ENCODE peak calls at places on chromosomes 7 and 10, in five cellular contexts. X is mesothelial cell of epicardium, U is Caco-2, T is type B pancreatic cell, N is osteocyte. W is an unnamed sample.

GRCh38 chr7:50411333-50412028 is 38.7 kb downstream of the FIGNL1 start:
- DNase-seq in X (no peak), U (no peak), T (no peak), N (no peak), W (no peak)

GRCh38 chr7:149245244-149245643 is 5.8 kb downstream of the ZNF212 start:
- DNase-seq in X (no peak), U (no peak), T (no peak), N (no peak), W (no peak)

GRCh38 chr10:126090911-126091728 is 194.8 kb downstream of the FANK1 start:
- DNase-seq in X (no peak), U (no peak), T (no peak), N (no peak), W (no peak)

GRCh38 chr10:119263966-119264621 is 56.7 kb downstream of the GRK5 start:
- DNase-seq in X (no peak), U (no peak), T (no peak), N (no peak), W (no peak)

GRCh38 chr7:79434098-79434497 is 19.4 kb downstream of the MAGI2 start:
- DNase-seq in X (no peak), U (no peak), T (no peak), N (no peak), W (no peak)

GRCh38 chr7:76069238-76069638 is 21.3 kb downstream of the MDH2 start:
- DNase-seq in X (no peak), U (peak; percentile 55), T (no peak), N (no peak), W (no peak)

GRCh38 chr7:33778195-33778594 is 127.1 kb upstream of the BMPER start:
- DNase-seq in X (no peak), U (no peak), T (no peak), N (no peak), W (no peak)

GRCh38 chr10:55491712-55492111 is 690.7 kb upstream of the PCDH15 start:
- DNase-seq in X (no peak), U (no peak), T (no peak), N (no peak), W (no peak)

GRCh38 chr10:30093303-30093967 is 34.0 kb upstream of the JCAD start:
- DNase-seq in X (no peak), U (no peak), T (no peak), N (no peak), W (no peak)

GRCh38 chr10:2222631-2223030 is 485.3 kb upstream of the ADARB2 start:
- DNase-seq in X (no peak), U (no peak), T (no peak), N (no peak), W (no peak)

GRCh38 chr7:45400680-45401079 is 173.5 kb upstream of the ADCY1 start:
- DNase-seq in X (no peak), U (no peak), T (no peak), N (no peak), W (no peak)

GRCh38 chr10:106780593-106781088 is 383.9 kb downstream of the SORCS1 start:
- DNase-seq in X (no peak), U (no peak), T (no peak), N (no peak), W (no peak)

GRCh38 chr7:138455609-138456008 is 4.5 kb upstream of the TRIM24 start:
- DNase-seq in X (no peak), U (peak; percentile 84), T (no peak), N (no peak), W (no peak)

GRCh38 chr10:94439275-94439861 is 37.0 kb downstream of the TBC1D12 start:
- DNase-seq in X (no peak), U (no peak), T (no peak), N (no peak), W (no peak)
- TF ChIP-seq CTCF in X (no peak), U (no peak), T (no peak), N (peak; percentile 39), W (no peak)

DNA sequence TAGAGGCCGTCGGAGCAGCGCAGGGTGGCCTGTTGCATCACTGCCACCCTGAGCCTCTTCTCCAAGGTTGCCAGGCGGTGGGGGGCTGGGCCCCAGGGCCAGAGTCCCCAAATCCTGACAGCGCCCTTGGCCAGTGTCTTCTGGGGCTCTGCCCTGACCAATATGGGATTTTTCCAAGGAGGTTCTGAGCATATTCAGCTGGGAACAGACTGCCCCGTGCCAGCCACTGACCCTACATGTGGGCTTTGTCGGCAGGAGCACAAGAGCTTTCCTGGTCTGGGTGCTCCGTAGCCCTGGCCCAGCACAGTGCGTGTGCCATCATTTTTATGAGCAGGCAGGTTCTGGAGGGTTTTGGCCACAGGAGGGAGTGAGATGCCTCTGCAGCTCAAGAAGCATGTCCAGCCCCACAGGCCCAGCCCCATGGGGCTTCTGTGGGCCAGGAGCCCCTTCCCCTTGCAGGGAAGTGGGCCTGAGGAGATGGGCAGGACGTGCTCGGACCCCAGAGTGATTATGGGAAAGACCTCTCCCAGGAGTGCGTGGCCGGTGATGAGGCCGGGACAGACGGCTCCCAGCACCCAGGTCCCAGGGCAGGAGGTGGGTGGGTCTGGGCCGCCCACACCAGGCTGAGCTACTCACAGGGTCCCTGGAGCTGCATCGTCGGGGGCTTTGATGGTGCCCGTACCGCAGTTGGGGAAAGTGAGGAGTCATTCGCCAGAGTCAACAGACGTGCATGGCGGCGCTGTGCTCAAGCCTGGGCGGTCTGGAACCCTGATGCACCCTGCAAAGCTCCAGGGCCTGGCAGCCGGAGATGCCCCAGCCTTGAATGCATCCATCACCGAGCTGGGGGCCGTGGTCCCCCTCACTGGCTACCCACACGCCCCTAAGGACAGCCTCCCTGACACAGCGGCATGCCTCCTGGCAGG is 66.6 kb downstream of the PWWP2B start:
- DNase-seq in X (no peak), U (no peak), T (no peak), N (no peak), W (no peak)
- TF ChIP-seq CTCF in X (no peak), U (peak; percentile 13), T (peak; percentile 29), N (peak; percentile 19), W (no peak)

GRCh38 chr10:131629026-131629425 is 271.8 kb upstream of the PPP2R2D start:
- DNase-seq in X (no peak), U (no peak), T (no peak), N (no peak), W (no peak)
- TF ChIP-seq CTCF in X (no peak), U (no peak), T (no peak), N (no peak), W (no peak)

GRCh38 chr10:115171392-115171960 is 78.3 kb downstream of the ATRNL1 start:
- DNase-seq in X (no peak), U (no peak), T (no peak), N (no peak), W (no peak)
- TF ChIP-seq CTCF in X (peak; percentile 76), U (peak; percentile 41), T (peak; percentile 81), N (peak; percentile 57), W (no peak)

GRCh38 chr7:73893342-73894101 is 32.6 kb downstream of the TMEM270 start:
- DNase-seq in X (no peak), U (no peak), T (no peak), N (no peak), W (no peak)

GRCh38 chr7:73895626-73896025 is 34.7 kb downstream of the TMEM270 start:
- DNase-seq in X (no peak), U (no peak), T (no peak), N (no peak), W (no peak)

GRCh38 chr7:73896454-73896853 is 35.5 kb downstream of the TMEM270 start:
- DNase-seq in X (no peak), U (no peak), T (no peak), N (no peak), W (no peak)

GRCh38 chr7:73892003-73892975 is 31.3 kb downstream of the TMEM270 start:
- DNase-seq in X (no peak), U (no peak), T (no peak), N (no peak), W (no peak)

GRCh38 chr7:73894851-73895441 is 34.0 kb downstream of the TMEM270 start:
- DNase-seq in X (no peak), U (no peak), T (no peak), N (no peak), W (no peak)
- TF ChIP-seq CTCF in X (no peak), U (no peak), T (no peak), N (no peak), W (no peak)

GRCh38 chr10:100562806-100563293 is 27.1 kb downstream of the HIF1AN start:
- DNase-seq in X (no peak), U (peak; percentile 64), T (no peak), N (no peak), W (no peak)
- TF ChIP-seq CTCF in X (no peak), U (peak; percentile 71), T (peak; percentile 50), N (peak; percentile 25), W (no peak)

DNA sequence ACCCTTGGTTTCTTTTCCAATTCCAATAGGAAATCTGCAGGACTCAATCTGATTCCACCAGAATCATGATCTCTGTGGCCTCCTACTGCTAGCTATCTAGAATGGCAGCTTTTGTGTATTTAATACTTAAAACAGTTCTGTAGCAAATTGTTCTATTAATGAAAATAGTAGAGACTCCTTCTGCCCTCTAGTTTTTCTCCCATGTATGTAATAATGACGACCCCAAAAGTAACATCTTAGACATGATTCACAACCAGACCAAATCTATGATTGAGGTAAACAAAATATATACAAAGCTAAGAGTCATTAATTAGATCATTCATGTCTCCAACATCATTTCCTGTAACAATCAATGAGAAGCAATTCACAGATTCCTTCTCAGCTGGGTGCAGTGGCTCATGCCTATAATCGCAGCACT is 259.1 kb upstream of the MKLN1 start:
- DNase-seq in X (no peak), U (no peak), T (no peak), N (no peak), W (no peak)
- TF ChIP-seq CTCF in X (no peak), U (no peak), T (no peak), N (no peak), W (no peak)

DNA sequence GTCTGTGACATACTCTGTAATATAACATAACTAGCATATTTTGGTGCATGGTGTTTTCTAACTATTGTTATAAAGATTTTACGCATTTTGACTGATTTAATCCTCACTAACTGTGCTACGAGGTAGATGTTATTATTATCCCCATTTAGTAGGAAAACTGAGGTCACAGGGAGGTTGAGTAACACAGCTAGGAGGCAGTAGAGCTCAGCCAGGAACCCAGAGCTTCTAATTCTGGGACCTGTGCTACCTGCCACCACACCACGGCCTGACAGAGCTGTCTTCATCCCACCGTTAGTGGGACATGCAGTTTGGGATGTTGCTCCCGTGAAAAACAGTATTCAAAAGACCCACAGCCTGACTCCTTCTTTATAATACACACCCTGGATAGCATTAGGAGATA is 962.5 kb downstream of the CNTNAP2 start:
- DNase-seq in X (no peak), U (no peak), T (no peak), N (no peak), W (no peak)
- TF ChIP-seq CTCF in X (no peak), U (no peak), T (no peak), N (no peak), W (no peak)